ENCODE peak calls at places on chromosomes 1 and 21, in eight cellular contexts. One of them, this sample, is unnamed.
A peak's percentile ranks its signal among the peaks of the same experiment; 100 is the strongest.

GRCh38 chr21:43884861-43885370 is 19.9 kb downstream of the AGPAT3 start:
- DNase-seq in activated effector memory CD4-positive, alpha-beta T cell treated with anti-CD3 and anti-CD28 coated beads, Interleukin-2, amount 50 U/mL, for 16 hours: peak; percentile 56
- DNase-seq in activated CD4-positive, CD25-positive, alpha-beta regulatory T cell treated with anti-CD3 and anti-CD28 coated beads, Interleukin-2, amount 50 U/mL, for 72 hours: no peak
- DNase-seq in PC-3: no peak
- DNase-seq in NCI-H2081: no peak
- DNase-seq in GM20000: no peak
- DNase-seq in amygdala: no peak
- DNase-seq in foreskin fibroblast: no peak
- DNase-seq in this sample: no peak

GRCh38 chr1:29939086-29939485 is 702.8 kb downstream of the PTPRU start:
- DNase-seq in PC-3: peak; percentile 4
- DNase-seq in NCI-H2081: no peak
- DNase-seq in GM20000: no peak
- DNase-seq in activated CD4-positive, CD25-positive, alpha-beta regulatory T cell treated with anti-CD3 and anti-CD28 coated beads, Interleukin-2, amount 50 U/mL, for 72 hours: no peak
- DNase-seq in activated effector memory CD4-positive, alpha-beta T cell treated with anti-CD3 and anti-CD28 coated beads, Interleukin-2, amount 50 U/mL, for 16 hours: no peak
- DNase-seq in foreskin fibroblast: no peak
- DNase-seq in amygdala: no peak
- DNase-seq in this sample: no peak

GRCh38 chr1:117032661-117033060 is 27.5 kb upstream of the TTF2 start:
- DNase-seq in activated CD4-positive, CD25-positive, alpha-beta regulatory T cell treated with anti-CD3 and anti-CD28 coated beads, Interleukin-2, amount 50 U/mL, for 72 hours: no peak
- DNase-seq in activated effector memory CD4-positive, alpha-beta T cell treated with anti-CD3 and anti-CD28 coated beads, Interleukin-2, amount 50 U/mL, for 16 hours: no peak
- DNase-seq in NCI-H2081: no peak
- DNase-seq in GM20000: no peak
- DNase-seq in amygdala: no peak
- DNase-seq in foreskin fibroblast: no peak
- DNase-seq in PC-3: no peak
- DNase-seq in this sample: no peak

GRCh38 chr1:212106286-212106792 is 70.8 kb downstream of the DTL start:
- DNase-seq in NCI-H2081: no peak
- DNase-seq in GM20000: no peak
- DNase-seq in foreskin fibroblast: no peak
- DNase-seq in activated effector memory CD4-positive, alpha-beta T cell treated with anti-CD3 and anti-CD28 coated beads, Interleukin-2, amount 50 U/mL, for 16 hours: no peak
- DNase-seq in activated CD4-positive, CD25-positive, alpha-beta regulatory T cell treated with anti-CD3 and anti-CD28 coated beads, Interleukin-2, amount 50 U/mL, for 72 hours: no peak
- DNase-seq in PC-3: no peak
- DNase-seq in amygdala: no peak
- DNase-seq in this sample: no peak

GRCh38 chr1:190452272-190452848 is 25.3 kb downstream of the BRINP3 start:
- DNase-seq in amygdala: no peak
- DNase-seq in activated CD4-positive, CD25-positive, alpha-beta regulatory T cell treated with anti-CD3 and anti-CD28 coated beads, Interleukin-2, amount 50 U/mL, for 72 hours: no peak
- DNase-seq in PC-3: no peak
- DNase-seq in foreskin fibroblast: no peak
- DNase-seq in NCI-H2081: no peak
- DNase-seq in activated effector memory CD4-positive, alpha-beta T cell treated with anti-CD3 and anti-CD28 coated beads, Interleukin-2, amount 50 U/mL, for 16 hours: no peak
- DNase-seq in GM20000: no peak
- DNase-seq in this sample: no peak

GRCh38 chr21:35927262-35927661 is 133.1 kb downstream of the SETD4 start:
- DNase-seq in NCI-H2081: no peak
- DNase-seq in activated effector memory CD4-positive, alpha-beta T cell treated with anti-CD3 and anti-CD28 coated beads, Interleukin-2, amount 50 U/mL, for 16 hours: no peak
- DNase-seq in GM20000: no peak
- DNase-seq in amygdala: no peak
- DNase-seq in activated CD4-positive, CD25-positive, alpha-beta regulatory T cell treated with anti-CD3 and anti-CD28 coated beads, Interleukin-2, amount 50 U/mL, for 72 hours: no peak
- DNase-seq in foreskin fibroblast: no peak
- DNase-seq in PC-3: no peak
- DNase-seq in this sample: no peak

GRCh38 chr1:214935258-214935657 is 147.3 kb upstream of the KCNK2 start:
- DNase-seq in PC-3: no peak
- DNase-seq in activated CD4-positive, CD25-positive, alpha-beta regulatory T cell treated with anti-CD3 and anti-CD28 coated beads, Interleukin-2, amount 50 U/mL, for 72 hours: no peak
- DNase-seq in NCI-H2081: no peak
- DNase-seq in GM20000: no peak
- DNase-seq in activated effector memory CD4-positive, alpha-beta T cell treated with anti-CD3 and anti-CD28 coated beads, Interleukin-2, amount 50 U/mL, for 16 hours: no peak
- DNase-seq in amygdala: no peak
- DNase-seq in foreskin fibroblast: no peak
- DNase-seq in this sample: no peak

GRCh38 chr1:206662396-206663092 is 22.2 kb upstream of the MAPKAPK2 start:
- DNase-seq in GM20000: no peak
- DNase-seq in foreskin fibroblast: no peak
- DNase-seq in activated effector memory CD4-positive, alpha-beta T cell treated with anti-CD3 and anti-CD28 coated beads, Interleukin-2, amount 50 U/mL, for 16 hours: no peak
- DNase-seq in amygdala: no peak
- DNase-seq in NCI-H2081: no peak
- DNase-seq in activated CD4-positive, CD25-positive, alpha-beta regulatory T cell treated with anti-CD3 and anti-CD28 coated beads, Interleukin-2, amount 50 U/mL, for 72 hours: no peak
- DNase-seq in PC-3: no peak
- DNase-seq in this sample: no peak

GRCh38 chr21:29208044-29208665 is 77.7 kb downstream of the MAP3K7CL start:
- DNase-seq in amygdala: no peak
- DNase-seq in foreskin fibroblast: no peak
- DNase-seq in activated CD4-positive, CD25-positive, alpha-beta regulatory T cell treated with anti-CD3 and anti-CD28 coated beads, Interleukin-2, amount 50 U/mL, for 72 hours: no peak
- DNase-seq in activated effector memory CD4-positive, alpha-beta T cell treated with anti-CD3 and anti-CD28 coated beads, Interleukin-2, amount 50 U/mL, for 16 hours: no peak
- DNase-seq in GM20000: no peak
- DNase-seq in PC-3: no peak
- DNase-seq in NCI-H2081: no peak
- DNase-seq in this sample: no peak

GRCh38 chr1:184633785-184634184 is 120.9 kb downstream of the EDEM3 start:
- DNase-seq in amygdala: no peak
- DNase-seq in GM20000: no peak
- DNase-seq in NCI-H2081: no peak
- DNase-seq in PC-3: no peak
- DNase-seq in activated CD4-positive, CD25-positive, alpha-beta regulatory T cell treated with anti-CD3 and anti-CD28 coated beads, Interleukin-2, amount 50 U/mL, for 72 hours: no peak
- DNase-seq in foreskin fibroblast: no peak
- DNase-seq in activated effector memory CD4-positive, alpha-beta T cell treated with anti-CD3 and anti-CD28 coated beads, Interleukin-2, amount 50 U/mL, for 16 hours: no peak
- DNase-seq in this sample: no peak

GRCh38 chr1:29469457-29469856 is 233.1 kb downstream of the PTPRU start:
- DNase-seq in activated CD4-positive, CD25-positive, alpha-beta regulatory T cell treated with anti-CD3 and anti-CD28 coated beads, Interleukin-2, amount 50 U/mL, for 72 hours: no peak
- DNase-seq in GM20000: no peak
- DNase-seq in activated effector memory CD4-positive, alpha-beta T cell treated with anti-CD3 and anti-CD28 coated beads, Interleukin-2, amount 50 U/mL, for 16 hours: peak; percentile 31
- DNase-seq in foreskin fibroblast: no peak
- DNase-seq in PC-3: no peak
- DNase-seq in amygdala: no peak
- DNase-seq in NCI-H2081: no peak
- DNase-seq in this sample: no peak

GRCh38 chr1:60963167-60963909 is 119.0 kb upstream of the NFIA start:
- DNase-seq in foreskin fibroblast: no peak
- DNase-seq in NCI-H2081: no peak
- DNase-seq in activated effector memory CD4-positive, alpha-beta T cell treated with anti-CD3 and anti-CD28 coated beads, Interleukin-2, amount 50 U/mL, for 16 hours: no peak
- DNase-seq in PC-3: no peak
- DNase-seq in activated CD4-positive, CD25-positive, alpha-beta regulatory T cell treated with anti-CD3 and anti-CD28 coated beads, Interleukin-2, amount 50 U/mL, for 72 hours: no peak
- DNase-seq in GM20000: no peak
- DNase-seq in amygdala: no peak
- DNase-seq in this sample: no peak

GRCh38 chr1:118075116-118075515 is 109.9 kb downstream of the SPAG17 start:
- DNase-seq in PC-3: peak; percentile 12
- DNase-seq in GM20000: no peak
- DNase-seq in activated CD4-positive, CD25-positive, alpha-beta regulatory T cell treated with anti-CD3 and anti-CD28 coated beads, Interleukin-2, amount 50 U/mL, for 72 hours: no peak
- DNase-seq in foreskin fibroblast: peak; percentile 9
- DNase-seq in amygdala: no peak
- DNase-seq in NCI-H2081: no peak
- DNase-seq in activated effector memory CD4-positive, alpha-beta T cell treated with anti-CD3 and anti-CD28 coated beads, Interleukin-2, amount 50 U/mL, for 16 hours: no peak
- DNase-seq in this sample: no peak

GRCh38 chr1:227320476-227320875 is 2.2 kb upstream of the CDC42BPA start:
- DNase-seq in PC-3: no peak
- DNase-seq in activated effector memory CD4-positive, alpha-beta T cell treated with anti-CD3 and anti-CD28 coated beads, Interleukin-2, amount 50 U/mL, for 16 hours: no peak
- DNase-seq in amygdala: no peak
- DNase-seq in GM20000: no peak
- DNase-seq in activated CD4-positive, CD25-positive, alpha-beta regulatory T cell treated with anti-CD3 and anti-CD28 coated beads, Interleukin-2, amount 50 U/mL, for 72 hours: no peak
- DNase-seq in NCI-H2081: no peak
- DNase-seq in foreskin fibroblast: no peak
- DNase-seq in this sample: no peak

GRCh38 chr1:236147521-236148470 is 5.5 kb downstream of the GPR137B start:
- DNase-seq in activated CD4-positive, CD25-positive, alpha-beta regulatory T cell treated with anti-CD3 and anti-CD28 coated beads, Interleukin-2, amount 50 U/mL, for 72 hours: no peak
- DNase-seq in NCI-H2081: no peak
- DNase-seq in PC-3: no peak
- DNase-seq in GM20000: no peak
- DNase-seq in activated effector memory CD4-positive, alpha-beta T cell treated with anti-CD3 and anti-CD28 coated beads, Interleukin-2, amount 50 U/mL, for 16 hours: no peak
- DNase-seq in foreskin fibroblast: no peak
- DNase-seq in amygdala: no peak
- DNase-seq in this sample: no peak

GRCh38 chr1:98979463-98979862 is 25.2 kb downstream of the PLPPR5 start:
- DNase-seq in activated effector memory CD4-positive, alpha-beta T cell treated with anti-CD3 and anti-CD28 coated beads, Interleukin-2, amount 50 U/mL, for 16 hours: no peak
- DNase-seq in foreskin fibroblast: no peak
- DNase-seq in NCI-H2081: no peak
- DNase-seq in GM20000: no peak
- DNase-seq in amygdala: no peak
- DNase-seq in activated CD4-positive, CD25-positive, alpha-beta regulatory T cell treated with anti-CD3 and anti-CD28 coated beads, Interleukin-2, amount 50 U/mL, for 72 hours: no peak
- DNase-seq in PC-3: no peak
- DNase-seq in this sample: no peak

GRCh38 chr1:41498809-41499208 is 14.3 kb upstream of the EDN2 start:
- DNase-seq in PC-3: peak; percentile 76
- DNase-seq in GM20000: no peak
- DNase-seq in foreskin fibroblast: peak; percentile 50
- DNase-seq in amygdala: no peak
- DNase-seq in activated CD4-positive, CD25-positive, alpha-beta regulatory T cell treated with anti-CD3 and anti-CD28 coated beads, Interleukin-2, amount 50 U/mL, for 72 hours: no peak
- DNase-seq in NCI-H2081: no peak
- DNase-seq in activated effector memory CD4-positive, alpha-beta T cell treated with anti-CD3 and anti-CD28 coated beads, Interleukin-2, amount 50 U/mL, for 16 hours: no peak
- DNase-seq in this sample: peak; percentile 82

GRCh38 chr1:169368406-169368769 is 393 bp downstream of the BLZF1 start:
- DNase-seq in NCI-H2081: no peak
- DNase-seq in GM20000: no peak
- DNase-seq in activated effector memory CD4-positive, alpha-beta T cell treated with anti-CD3 and anti-CD28 coated beads, Interleukin-2, amount 50 U/mL, for 16 hours: peak; percentile 76
- DNase-seq in activated CD4-positive, CD25-positive, alpha-beta regulatory T cell treated with anti-CD3 and anti-CD28 coated beads, Interleukin-2, amount 50 U/mL, for 72 hours: peak; percentile 39
- DNase-seq in foreskin fibroblast: no peak
- DNase-seq in PC-3: peak; percentile 32
- DNase-seq in amygdala: no peak
- DNase-seq in this sample: no peak

GRCh38 chr21:23977971-23978370 is 1629.3 kb downstream of the MRPL39 start:
- DNase-seq in amygdala: no peak
- DNase-seq in NCI-H2081: no peak
- DNase-seq in activated effector memory CD4-positive, alpha-beta T cell treated with anti-CD3 and anti-CD28 coated beads, Interleukin-2, amount 50 U/mL, for 16 hours: no peak
- DNase-seq in activated CD4-positive, CD25-positive, alpha-beta regulatory T cell treated with anti-CD3 and anti-CD28 coated beads, Interleukin-2, amount 50 U/mL, for 72 hours: no peak
- DNase-seq in PC-3: no peak
- DNase-seq in foreskin fibroblast: no peak
- DNase-seq in GM20000: no peak
- DNase-seq in this sample: no peak

This sample was measured in right atrium auricular region.